ENCODE peak calls at places on chromosomes 13 and 19, in seven cellular contexts. B is stomach, Z is sigmoid colon, M is GM12878, F is breast epithelium, C is spleen, K is endothelial cell of umbilical vein. U is an unnamed sample.

GRCh38 chr19:33690461-33691427 is 69.0 kb downstream of the CHST8 start:
- DNase-seq in B (no peak), K (no peak), F (no peak), M (no peak), Z (no peak), C (peak), U (no peak)

GRCh38 chr19:17079710-17080440 is 4.3 kb downstream of the MYO9B start:
- DNase-seq in B (peak), K (peak), Z (peak), C (peak), F (peak), M (peak), U (peak)

GRCh38 chr19:797528-798414 is 519 bp downstream of the PTBP1 start:
- DNase-seq in B (peak), Z (peak), C (peak), M (peak), F (peak), K (peak), U (peak)

GRCh38 chr19:2574971-2575630 is 99.2 kb downstream of the GADD45B start:
- DNase-seq in C (no peak), B (no peak), Z (peak), F (no peak), K (no peak), M (no peak), U (no peak)

GRCh38 chr13:26497991-26498423 is 59.5 kb upstream of the WASF3 start:
- DNase-seq in B (no peak), K (peak), M (no peak), Z (no peak), F (no peak), C (no peak), U (no peak)

GRCh38 chr19:16897572-16898056 is 8.8 kb downstream of the F2RL3 start:
- DNase-seq in C (peak), B (peak), Z (no peak), M (no peak), F (no peak), K (no peak), U (no peak)

GRCh38 chr13:95948646-95949045 is 104.6 kb downstream of the UGGT2 start:
- DNase-seq in B (no peak), C (no peak), Z (no peak), K (no peak), F (no peak), M (no peak), U (no peak)

GRCh38 chr19:35783469-35784400 is 8.4 kb downstream of the ARHGAP33 start:
- DNase-seq in Z (no peak), C (no peak), K (no peak), F (no peak), M (no peak), B (no peak), U (no peak)

GRCh38 chr19:1652471-1653299 is at the start of gene TCF3:
- DNase-seq in C (peak), F (peak), M (peak), Z (peak), K (peak), B (peak), U (peak)

GRCh38 chr13:114109646-114110045 is 22.8 kb downstream of the RASA3 start:
- DNase-seq in M (no peak), Z (peak), C (peak), K (no peak), B (no peak), F (no peak), U (no peak)

GRCh38 chr13:29847501-29847983 is 2.9 kb downstream of the UBL3 start:
- DNase-seq in Z (no peak), F (no peak), K (peak), B (no peak), C (no peak), M (no peak), U (peak)

GRCh38 chr19:47698631-47699359 is 14.4 kb upstream of the EHD2 start:
- DNase-seq in Z (no peak), C (no peak), M (no peak), K (no peak), F (no peak), B (no peak), U (no peak)

GRCh38 chr19:45972081-45972943 is 1.4 kb downstream of the NOVA2 start:
- DNase-seq in F (no peak), B (no peak), K (no peak), C (no peak), Z (no peak), M (no peak), U (no peak)

GRCh38 chr13:35789335-35790166 is 313.1 kb upstream of the MAB21L1 start:
- DNase-seq in C (no peak), K (peak), M (no peak), F (no peak), B (no peak), Z (no peak), U (no peak)

GRCh38 chr19:47598407-47599349 is 10.3 kb upstream of the BICRA start:
- DNase-seq in K (peak), M (no peak), B (peak), Z (peak), C (no peak), F (peak), U (peak)

GRCh38 chr19:7655581-7655980 is 13.3 kb upstream of the RETN start:
- DNase-seq in K (peak), C (no peak), M (no peak), B (no peak), Z (no peak), F (no peak), U (no peak)

DNA sequence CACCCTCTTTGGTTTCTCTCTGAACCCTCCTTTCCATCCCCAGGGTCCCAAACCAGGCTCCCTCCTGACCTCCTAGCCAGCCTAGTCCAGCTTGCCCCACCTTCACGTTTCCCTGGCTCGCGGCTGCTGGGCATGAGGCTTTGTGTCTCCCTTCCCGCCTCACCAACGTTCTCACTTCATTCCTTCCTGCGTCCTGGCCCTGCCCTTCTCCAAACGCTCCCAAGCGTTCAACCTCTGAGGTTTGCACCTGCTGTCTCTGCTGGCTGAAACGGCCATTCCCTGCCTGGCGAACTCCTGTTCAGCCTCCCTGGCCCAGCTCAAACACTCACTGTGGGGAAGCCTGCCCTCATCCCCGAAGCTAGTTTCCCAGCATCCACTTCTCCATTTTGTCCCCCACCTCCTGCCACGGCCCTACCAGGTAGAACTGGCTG is 12.4 kb downstream of the EPS8L1 start:
- DNase-seq in B (no peak), M (no peak), F (no peak), K (no peak), C (no peak), Z (no peak), U (no peak)
- H3K4me3 ChIP-seq in B (peak), M (no peak), F (peak), K (peak), C (no peak), Z (no peak), U (no peak)

GRCh38 chr19:53873451-53874383 is 6.0 kb downstream of the MYADM start:
- DNase-seq in K (no peak), F (no peak), C (peak), Z (no peak), M (no peak), B (no peak), U (no peak)
- TF ChIP-seq POLR2AphosphoS5 in K (no peak), F (no peak), C (peak), Z (no peak), M (no peak), B (no peak), U (no peak)

GRCh38 chr13:75052616-75053015 is 429.4 kb downstream of the TBC1D4 start:
- DNase-seq in B (no peak), K (no peak), F (no peak), M (no peak), C (no peak), Z (no peak), U (no peak)
- H3K4me3 ChIP-seq in B (no peak), K (no peak), F (no peak), M (no peak), C (no peak), Z (no peak), U (no peak)

DNA sequence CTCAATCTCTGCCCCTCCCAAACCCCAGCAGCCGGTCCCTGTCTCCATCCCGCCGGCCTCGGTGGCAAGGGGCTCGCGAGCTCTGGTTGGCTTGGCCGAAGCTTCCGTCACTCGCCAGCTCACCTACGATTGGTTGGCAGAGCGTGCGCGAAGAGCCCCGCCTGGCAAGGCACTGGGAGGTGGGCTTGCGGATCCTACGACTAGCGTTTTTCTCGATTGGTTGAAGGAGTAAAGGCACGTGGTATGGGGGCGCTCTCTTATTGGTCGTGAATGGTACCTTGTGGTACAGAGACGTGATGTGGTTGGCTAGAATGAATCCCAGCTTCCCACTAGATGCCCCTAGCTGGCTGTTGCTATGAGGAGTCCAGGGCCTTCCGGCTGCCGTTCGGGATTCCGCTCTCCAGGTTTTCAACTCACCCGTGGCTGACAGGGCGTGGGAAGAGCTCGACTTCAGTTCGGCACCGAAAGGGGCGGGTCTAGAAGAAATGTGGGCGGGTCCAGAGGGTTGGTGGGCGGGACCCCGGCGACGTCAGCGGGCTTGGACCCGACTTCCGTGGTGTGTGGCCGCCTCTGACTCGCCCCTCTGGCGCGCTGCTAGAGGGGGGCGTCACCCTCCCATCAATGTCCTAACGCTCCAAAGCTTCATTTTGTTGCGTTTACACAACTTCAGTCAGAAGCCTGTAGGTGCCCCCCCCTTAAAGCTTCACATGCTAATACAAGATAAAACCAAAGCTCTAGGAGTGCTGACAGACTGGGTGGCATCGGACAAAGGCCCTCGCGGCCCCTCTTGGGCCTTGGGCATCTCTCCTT is 847 bp upstream of the RAP2A start:
- DNase-seq in C (peak), F (peak), Z (peak), B (peak), K (peak), M (peak), U (peak)
- TF ChIP-seq POLR2AphosphoS5 in C (peak), F (peak), Z (peak), B (peak), K (peak), M (no peak), U (peak)

GRCh38 chr19:31285744-31286143 is 63.5 kb downstream of the TSHZ3 start:
- DNase-seq in M (no peak), C (peak), K (no peak), B (no peak), Z (peak), F (no peak), U (no peak)
- H3K4me3 ChIP-seq in M (no peak), C (no peak), K (no peak), B (no peak), Z (no peak), F (peak), U (no peak)

GRCh38 chr13:41006951-41007350 is 12.2 kb downstream of the ELF1 start:
- DNase-seq in C (no peak), F (no peak), K (no peak), B (no peak), M (no peak), Z (no peak), U (no peak)
- TF ChIP-seq POLR2AphosphoS5 in C (no peak), F (no peak), K (no peak), B (no peak), M (no peak), Z (no peak), U (no peak)

GRCh38 chr19:41225238-41226052 is 6.4 kb downstream of the AXL start:
- DNase-seq in C (no peak), K (peak), B (peak), M (no peak), F (peak), Z (peak), U (peak)
- H3K4me3 ChIP-seq in C (peak), K (peak), B (peak), M (no peak), F (peak), Z (peak), U (peak)

GRCh38 chr13:51978836-51979556 is 32.3 kb downstream of the ATP7B start:
- DNase-seq in C (no peak), F (no peak), K (no peak), M (no peak), Z (no peak), B (no peak), U (no peak)
- TF ChIP-seq POLR2AphosphoS5 in C (no peak), F (no peak), K (no peak), M (no peak), Z (no peak), B (no peak), U (no peak)

GRCh38 chr13:104975272-104975671 is 1560.2 kb downstream of the EFNB2 start:
- DNase-seq in B (no peak), M (no peak), Z (no peak), C (no peak), F (no peak), K (no peak), U (no peak)
- H3K4me3 ChIP-seq in B (no peak), M (no peak), Z (no peak), C (no peak), F (no peak), K (no peak), U (no peak)